ENCODE peak calls at places on chromosomes 4 and X, in nine cellular contexts. B is upper lobe of right lung; Q is right cardiac atrium; D is psoas muscle; A is body of pancreas; Z is gastrocnemius medialis; G is CD4-positive, alpha-beta T cell; V is heart right ventricle; M is HepG2. N is an unnamed sample. For H3K27me3, the result is how much of the 10 kb centered on the place peaks cover.

GRCh38 chr4:146335763-146336412 is 121.5 kb downstream of the REELD1 start:
- ATAC-seq in Q (peak), D (no peak), Z (no peak), M (no peak), G (no peak), V (no peak), A (no peak), B (no peak), N (no peak)

GRCh38 chr4:185246453-185246852 is 37.1 kb downstream of the SNX25 start:
- ATAC-seq in D (no peak), Z (no peak), B (no peak), A (no peak), Q (no peak), G (no peak), M (no peak), V (no peak), N (no peak)

GRCh38 chrX:11759172-11759460 is 1.1 kb downstream of the MSL3 start:
- ATAC-seq in V (no peak), B (no peak), Q (peak), M (peak), G (no peak), A (no peak), D (no peak), Z (no peak), N (no peak)

GRCh38 chrX:118523920-118524319 is 28.3 kb downstream of the DOCK11 start:
- ATAC-seq in G (peak), A (no peak), M (no peak), V (no peak), D (no peak), B (no peak), Q (no peak), Z (no peak), N (no peak)

GRCh38 chr4:95362906-95363578 is 185.7 kb downstream of the UNC5C start:
- ATAC-seq in B (no peak), D (no peak), Q (no peak), Z (no peak), G (no peak), V (no peak), M (peak), A (no peak), N (no peak)

GRCh38 chrX:130080791-130081367 is 29.4 kb downstream of the ELF4 start:
- ATAC-seq in B (no peak), G (no peak), M (no peak), A (no peak), Q (no peak), D (no peak), V (no peak), Z (no peak), N (no peak)

GRCh38 chr4:183971938-183972490 is 66.9 kb downstream of the STOX2 start:
- ATAC-seq in D (no peak), V (peak), Z (no peak), M (no peak), B (peak), G (no peak), A (no peak), Q (peak), N (no peak)

GRCh38 chr4:111959202-111959601 is 186.1 kb upstream of the FAM241A start:
- ATAC-seq in D (no peak), B (no peak), M (no peak), Q (no peak), A (no peak), G (no peak), Z (no peak), V (no peak), N (no peak)

GRCh38 chr4:77251751-77252150 is 94.7 kb downstream of the CCNG2 start:
- ATAC-seq in Q (no peak), D (no peak), V (no peak), M (no peak), A (no peak), B (no peak), G (no peak), Z (no peak), N (no peak)

GRCh38 chr4:53914313-53915016 is 149.9 kb downstream of the CHIC2 start:
- ATAC-seq in D (peak), G (no peak), Q (peak), B (peak), A (no peak), Z (peak), V (peak), M (no peak), N (peak)

GRCh38 chr4:110510282-110510681 is 34.3 kb downstream of the ENPEP start:
- ATAC-seq in B (no peak), V (no peak), G (no peak), Q (no peak), D (no peak), M (no peak), A (no peak), Z (no peak), N (no peak)

GRCh38 chrX:340121-340520 is 21.5 kb upstream of the GTPBP6 start:
- ATAC-seq in Z (no peak), A (no peak), B (no peak), G (no peak), Q (no peak), V (no peak), M (peak), D (no peak), N (no peak)

GRCh38 chr4:65302145-65302544 is 368.1 kb downstream of the EPHA5 start:
- ATAC-seq in G (no peak), A (no peak), Q (no peak), V (no peak), M (no peak), D (no peak), Z (no peak), B (no peak), N (no peak)

GRCh38 chrX:40471965-40472648 is 108.7 kb upstream of the ATP6AP2 start:
- ATAC-seq in Q (peak), A (peak), D (peak), V (peak), G (peak), B (peak), Z (no peak), M (peak), N (peak)

GRCh38 chrX:151397741-151398070 is 700 bp downstream of the VMA21 start:
- ATAC-seq in Q (no peak), Z (no peak), B (no peak), G (no peak), M (peak), D (no peak), A (no peak), V (no peak), N (no peak)

GRCh38 chrX:151398346-151398745 is 1.3 kb downstream of the VMA21 start:
- ATAC-seq in Q (no peak), Z (no peak), A (no peak), D (no peak), G (no peak), M (no peak), B (no peak), V (no peak), N (no peak)

GRCh38 chrX:151396827-151397740 is at the start of gene VMA21:
- ATAC-seq in V (peak), M (peak), Q (peak), Z (peak), A (peak), B (peak), G (peak), D (peak), N (peak)

DNA sequence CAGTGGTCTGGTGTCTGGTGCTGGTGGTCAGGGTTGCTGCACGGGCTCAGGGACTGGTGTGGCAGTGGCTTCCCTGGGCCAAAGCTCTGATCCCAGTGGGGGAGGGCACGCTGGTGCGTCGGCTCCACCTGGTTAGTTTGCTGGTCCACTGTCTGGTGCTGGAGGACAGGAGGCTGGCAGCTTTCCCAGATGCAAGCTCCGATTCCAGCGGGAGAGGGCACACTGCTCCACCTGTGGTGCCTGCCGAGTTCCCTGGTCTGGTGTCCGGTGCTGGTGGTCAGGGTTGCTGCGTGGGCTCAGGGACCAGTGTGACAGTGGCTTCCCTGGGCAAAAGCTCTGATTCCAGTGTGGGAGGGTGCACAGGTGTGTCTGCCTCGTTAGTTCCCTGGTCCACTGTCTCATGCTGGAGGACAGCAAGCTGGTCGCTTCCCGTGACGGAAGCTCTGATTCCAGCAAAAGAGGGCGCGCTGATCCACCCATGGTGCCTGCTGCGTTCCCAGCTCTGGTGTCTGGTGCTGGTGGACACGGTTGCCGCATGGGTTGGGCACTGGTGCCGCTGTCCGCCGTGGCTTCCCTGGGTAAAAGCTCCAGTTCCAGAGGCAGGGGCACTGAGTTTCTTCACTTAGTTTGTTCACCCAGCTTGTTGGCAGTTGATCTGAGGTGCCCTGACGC is 5.8 kb downstream of the VMA21 start:
- ATAC-seq in D (peak), Z (no peak), B (peak), V (peak), Q (peak), G (no peak), M (no peak), A (peak), N (no peak)
- H3K27me3 ChIP-seq in D (under half), Z (under half), B (under half), V (under half), Q (under half), G (under half), M (under half), A (under half), N (under half)

DNA sequence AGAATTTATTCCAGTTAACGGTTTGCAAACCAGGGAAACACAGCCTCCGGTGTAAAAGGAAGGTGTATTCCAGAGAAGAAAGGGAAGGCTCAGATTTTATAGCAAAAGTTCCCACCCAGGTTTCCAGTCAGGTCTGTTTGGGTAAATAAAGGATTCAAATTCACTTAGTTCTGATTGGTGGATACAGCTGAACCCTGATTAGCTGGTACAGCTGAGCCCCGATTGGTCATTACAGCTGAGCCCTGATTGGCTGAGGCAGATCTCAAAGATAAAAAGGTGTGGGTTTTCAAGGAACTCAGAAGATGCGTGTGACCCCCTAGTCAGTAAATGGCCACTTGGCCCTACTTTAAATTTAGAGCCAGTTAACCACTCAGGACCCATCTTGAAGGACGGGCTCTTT is 6.6 kb downstream of the CLRN2 start:
- ATAC-seq in A (no peak), B (no peak), V (no peak), M (no peak), D (no peak), Q (no peak), Z (no peak), G (no peak), N (no peak)
- H3K27me3 ChIP-seq in A (under half), B (under half), V (under half), M (under half), D (under half), Q (under half), Z (under half), G (under half), N (under half)

DNA sequence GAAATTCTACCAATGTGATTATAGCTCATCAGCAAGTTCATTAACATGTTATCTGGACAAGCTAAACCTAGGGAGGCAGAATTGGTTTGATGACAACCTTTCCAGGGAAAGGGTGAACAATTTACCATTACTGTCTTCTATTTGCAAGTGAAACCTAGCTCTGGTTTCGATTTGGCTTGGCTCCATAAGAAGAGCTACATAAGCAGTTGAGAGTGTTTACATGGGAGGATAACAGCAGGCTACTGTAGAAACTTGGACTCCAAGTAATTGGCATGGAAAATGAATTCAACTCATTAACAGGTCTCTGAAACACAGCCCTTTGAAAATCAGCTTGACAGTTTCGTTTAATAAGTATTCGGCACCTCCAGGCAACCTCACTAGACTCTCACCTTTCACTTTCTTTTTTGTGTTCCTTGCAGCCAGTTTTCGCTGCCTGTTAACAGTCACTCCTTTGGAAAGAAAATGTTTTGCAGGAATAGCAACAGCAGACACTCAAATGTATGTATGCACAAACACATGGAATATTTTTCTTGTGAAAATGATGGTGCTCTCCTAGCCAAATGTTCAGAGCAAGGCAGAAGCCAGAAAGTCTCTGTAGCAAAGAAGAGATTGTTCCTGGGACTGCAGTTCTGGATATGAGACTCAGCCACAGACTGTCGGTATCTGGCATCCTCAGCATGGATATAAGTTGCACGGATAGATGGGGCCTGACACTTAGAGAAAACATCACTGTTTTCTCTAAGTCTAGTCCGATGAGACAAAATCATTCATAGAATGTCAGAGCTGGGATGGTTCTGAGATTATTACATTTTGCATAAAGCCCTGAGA is 27.5 kb downstream of the POU3F4 start:
- ATAC-seq in M (no peak), Z (no peak), V (no peak), A (no peak), G (no peak), Q (no peak), D (no peak), B (no peak), N (no peak)
- H3K27me3 ChIP-seq in M (under half), Z (under half), V (under half), A (under half), G (under half), Q (under half), D (under half), B (under half), N (under half)

GRCh38 chr4:41887322-41887721 is 47.9 kb upstream of the TMEM33 start:
- ATAC-seq in D (no peak), Q (no peak), Z (no peak), M (no peak), A (no peak), V (no peak), G (no peak), B (no peak), N (no peak)

GRCh38 chr4:41887821-41888699 is 47.2 kb upstream of the TMEM33 start:
- ATAC-seq in Q (no peak), M (no peak), Z (no peak), V (no peak), G (no peak), B (no peak), D (no peak), A (no peak), N (no peak)

GRCh38 chr4:41890085-41890484 is 45.1 kb upstream of the TMEM33 start:
- ATAC-seq in V (no peak), G (no peak), D (no peak), Z (no peak), M (no peak), B (no peak), Q (no peak), A (no peak), N (no peak)

GRCh38 chr4:41885456-41885855 is 49.8 kb upstream of the TMEM33 start:
- ATAC-seq in D (no peak), M (no peak), B (no peak), G (no peak), Z (no peak), A (no peak), V (no peak), Q (no peak), N (no peak)

GRCh38 chr4:41889328-41889727 is 45.9 kb upstream of the TMEM33 start:
- ATAC-seq in V (no peak), A (no peak), Q (no peak), M (no peak), D (peak), Z (no peak), B (no peak), G (no peak), N (no peak)
- H3K27me3 ChIP-seq in V (under half), A (under half), Q (under half), M (under half), D (under half), Z (under half), B (under half), G (under half), N (under half)

GRCh38 chrX:136711147-136711546 is 63.2 kb downstream of the CD40LG start:
- ATAC-seq in D (peak), V (peak), Z (peak), Q (peak), A (no peak), B (peak), M (peak), G (no peak), N (no peak)
- H3K27me3 ChIP-seq in D (under half), V (under half), Z (under half), Q (under half), A (under half), B (under half), M (under half), G (under half), N (under half)

DNA sequence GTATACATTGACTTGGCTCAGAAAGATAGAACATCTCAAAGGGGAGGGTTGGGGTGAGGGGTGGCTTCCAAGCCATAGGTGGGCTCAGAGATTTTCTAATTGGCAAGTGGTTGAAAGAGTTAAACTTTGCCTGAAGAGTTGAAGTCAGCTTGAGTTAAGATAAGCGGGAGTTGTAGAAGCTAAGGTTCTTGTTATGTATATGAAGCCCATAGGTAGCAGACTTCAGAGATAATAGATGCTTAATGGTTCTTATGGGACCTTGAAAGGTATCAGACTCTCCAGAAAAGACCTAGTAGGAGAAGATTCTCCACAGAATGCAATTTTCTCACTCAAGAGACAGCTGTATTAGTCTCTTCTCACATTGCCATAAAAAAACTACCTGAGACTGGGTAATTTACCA is 599.1 kb upstream of the CPEB2 start:
- ATAC-seq in Z (no peak), D (no peak), A (no peak), V (no peak), Q (no peak), G (no peak), M (no peak), B (no peak), N (no peak)
- H3K27me3 ChIP-seq in Z (under half), D (under half), A (under half), V (under half), Q (under half), G (under half), M (under half), B (under half), N (under half)

GRCh38 chr4:1400861-1401408 is 5.3 kb downstream of the NKX1-1 start:
- ATAC-seq in Z (no peak), G (no peak), M (peak), V (no peak), D (no peak), A (no peak), B (no peak), Q (no peak), N (no peak)

GRCh38 chr4:1401409-1402020 is 4.7 kb downstream of the NKX1-1 start:
- ATAC-seq in B (no peak), V (no peak), Q (no peak), D (no peak), A (no peak), Z (no peak), G (no peak), M (peak), N (no peak)

GRCh38 chr4:1402516-1403101 is 3.6 kb downstream of the NKX1-1 start:
- ATAC-seq in A (no peak), M (no peak), V (no peak), Q (no peak), Z (no peak), B (no peak), G (no peak), D (no peak), N (no peak)

GRCh38 chr4:1403177-1403583 is 3.1 kb downstream of the NKX1-1 start:
- ATAC-seq in D (no peak), V (no peak), M (no peak), G (no peak), A (no peak), Z (no peak), B (no peak), Q (no peak), N (no peak)

GRCh38 chr4:1402021-1402515 is 4.2 kb downstream of the NKX1-1 start:
- ATAC-seq in Z (no peak), Q (no peak), B (no peak), D (no peak), M (no peak), V (no peak), G (no peak), A (no peak), N (no peak)
- H3K27me3 ChIP-seq in Z (half or more), Q (under half), B (half or more), D (under half), M (under half), V (half or more), G (under half), A (under half), N (half or more)

N was measured in gastroesophageal sphincter.